ENCODE peak calls at places on chromosomes 12 and 14, in ten cellular contexts. One of them, this sample, is unnamed.

GRCh38 chr14:71588028-71588427 is 344.2 kb upstream of the RGS6 start:
- DNase-seq in substantia nigra: no peak
- DNase-seq in RWPE1: no peak
- DNase-seq in H4: no peak
- DNase-seq in stimulated activated CD8-positive, alpha-beta memory T cell treated with anti-CD3 and anti-CD28 coated beads, Interleukin-2, amount 100 ng/mL, for 1 hour: no peak
- DNase-seq in activated CD4-positive, CD25-positive, alpha-beta regulatory T cell: no peak
- DNase-seq in adipocyte: peak; percentile 63
- DNase-seq in stimulated activated CD4-positive, alpha-beta T cell treated with anti-CD3 and anti-CD28 coated beads, Interleukin-2, amount 100 ng/mL, for 48 hours: no peak
- DNase-seq in astrocyte of the hippocampus: peak; percentile 77
- DNase-seq in T-helper 22 cell: no peak
- DNase-seq in this sample: no peak

GRCh38 chr12:53219956-53220856 is 11.8 kb downstream of the RARG start:
- DNase-seq in RWPE1: peak; percentile 68
- DNase-seq in stimulated activated CD8-positive, alpha-beta memory T cell treated with anti-CD3 and anti-CD28 coated beads, Interleukin-2, amount 100 ng/mL, for 1 hour: peak; percentile 59
- DNase-seq in H4: peak; percentile 75
- DNase-seq in adipocyte: peak; percentile 82
- DNase-seq in substantia nigra: no peak
- DNase-seq in stimulated activated CD4-positive, alpha-beta T cell treated with anti-CD3 and anti-CD28 coated beads, Interleukin-2, amount 100 ng/mL, for 48 hours: peak; percentile 71
- DNase-seq in T-helper 22 cell: peak; percentile 61
- DNase-seq in astrocyte of the hippocampus: peak; percentile 77
- DNase-seq in activated CD4-positive, CD25-positive, alpha-beta regulatory T cell: peak; percentile 74
- DNase-seq in this sample: peak; percentile 57

GRCh38 chr14:75401356-75401755 is 26.5 kb upstream of the JDP2 start:
- DNase-seq in stimulated activated CD4-positive, alpha-beta T cell treated with anti-CD3 and anti-CD28 coated beads, Interleukin-2, amount 100 ng/mL, for 48 hours: no peak
- DNase-seq in T-helper 22 cell: no peak
- DNase-seq in astrocyte of the hippocampus: peak; percentile 42
- DNase-seq in substantia nigra: no peak
- DNase-seq in stimulated activated CD8-positive, alpha-beta memory T cell treated with anti-CD3 and anti-CD28 coated beads, Interleukin-2, amount 100 ng/mL, for 1 hour: no peak
- DNase-seq in H4: no peak
- DNase-seq in activated CD4-positive, CD25-positive, alpha-beta regulatory T cell: no peak
- DNase-seq in adipocyte: peak; percentile 46
- DNase-seq in RWPE1: no peak
- DNase-seq in this sample: peak; percentile 17

GRCh38 chr14:53845813-53846693 is 110.6 kb downstream of the BMP4 start:
- DNase-seq in stimulated activated CD8-positive, alpha-beta memory T cell treated with anti-CD3 and anti-CD28 coated beads, Interleukin-2, amount 100 ng/mL, for 1 hour: no peak
- DNase-seq in astrocyte of the hippocampus: no peak
- DNase-seq in adipocyte: no peak
- DNase-seq in H4: no peak
- DNase-seq in substantia nigra: no peak
- DNase-seq in T-helper 22 cell: no peak
- DNase-seq in stimulated activated CD4-positive, alpha-beta T cell treated with anti-CD3 and anti-CD28 coated beads, Interleukin-2, amount 100 ng/mL, for 48 hours: no peak
- DNase-seq in activated CD4-positive, CD25-positive, alpha-beta regulatory T cell: no peak
- DNase-seq in RWPE1: no peak
- DNase-seq in this sample: no peak

GRCh38 chr12:119412811-119413794 is 78.6 kb downstream of the CCDC60 start:
- DNase-seq in substantia nigra: peak; percentile 8
- DNase-seq in astrocyte of the hippocampus: peak; percentile 68
- DNase-seq in activated CD4-positive, CD25-positive, alpha-beta regulatory T cell: no peak
- DNase-seq in RWPE1: peak; percentile 44
- DNase-seq in stimulated activated CD4-positive, alpha-beta T cell treated with anti-CD3 and anti-CD28 coated beads, Interleukin-2, amount 100 ng/mL, for 48 hours: peak; percentile 37
- DNase-seq in adipocyte: peak; percentile 17
- DNase-seq in T-helper 22 cell: no peak
- DNase-seq in stimulated activated CD8-positive, alpha-beta memory T cell treated with anti-CD3 and anti-CD28 coated beads, Interleukin-2, amount 100 ng/mL, for 1 hour: no peak
- DNase-seq in H4: peak; percentile 29
- DNase-seq in this sample: peak; percentile 71

GRCh38 chr14:69268763-69269162 is 8.8 kb downstream of the GALNT16 start:
- DNase-seq in RWPE1: no peak
- DNase-seq in H4: no peak
- DNase-seq in substantia nigra: no peak
- DNase-seq in astrocyte of the hippocampus: peak; percentile 45
- DNase-seq in adipocyte: peak; percentile 35
- DNase-seq in stimulated activated CD4-positive, alpha-beta T cell treated with anti-CD3 and anti-CD28 coated beads, Interleukin-2, amount 100 ng/mL, for 48 hours: no peak
- DNase-seq in T-helper 22 cell: no peak
- DNase-seq in activated CD4-positive, CD25-positive, alpha-beta regulatory T cell: no peak
- DNase-seq in stimulated activated CD8-positive, alpha-beta memory T cell treated with anti-CD3 and anti-CD28 coated beads, Interleukin-2, amount 100 ng/mL, for 1 hour: no peak
- DNase-seq in this sample: no peak

GRCh38 chr14:60183724-60184596 is 18.8 kb upstream of the DHRS7 start:
- DNase-seq in stimulated activated CD4-positive, alpha-beta T cell treated with anti-CD3 and anti-CD28 coated beads, Interleukin-2, amount 100 ng/mL, for 48 hours: no peak
- DNase-seq in astrocyte of the hippocampus: peak; percentile 76
- DNase-seq in T-helper 22 cell: no peak
- DNase-seq in H4: peak; percentile 67
- DNase-seq in activated CD4-positive, CD25-positive, alpha-beta regulatory T cell: peak; percentile 6
- DNase-seq in substantia nigra: no peak
- DNase-seq in adipocyte: peak; percentile 94
- DNase-seq in stimulated activated CD8-positive, alpha-beta memory T cell treated with anti-CD3 and anti-CD28 coated beads, Interleukin-2, amount 100 ng/mL, for 1 hour: no peak
- DNase-seq in RWPE1: no peak
- DNase-seq in this sample: peak; percentile 74

GRCh38 chr12:92110083-92110640 is 35.5 kb downstream of the BTG1 start:
- DNase-seq in stimulated activated CD4-positive, alpha-beta T cell treated with anti-CD3 and anti-CD28 coated beads, Interleukin-2, amount 100 ng/mL, for 48 hours: no peak
- DNase-seq in adipocyte: no peak
- DNase-seq in T-helper 22 cell: no peak
- DNase-seq in astrocyte of the hippocampus: no peak
- DNase-seq in RWPE1: no peak
- DNase-seq in activated CD4-positive, CD25-positive, alpha-beta regulatory T cell: no peak
- DNase-seq in stimulated activated CD8-positive, alpha-beta memory T cell treated with anti-CD3 and anti-CD28 coated beads, Interleukin-2, amount 100 ng/mL, for 1 hour: no peak
- DNase-seq in H4: no peak
- DNase-seq in substantia nigra: no peak
- DNase-seq in this sample: no peak

GRCh38 chr12:6507102-6507998 is 13.4 kb downstream of the NCAPD2 start:
- DNase-seq in substantia nigra: no peak
- DNase-seq in astrocyte of the hippocampus: peak; percentile 69
- DNase-seq in RWPE1: peak; percentile 15
- DNase-seq in adipocyte: peak; percentile 33
- DNase-seq in T-helper 22 cell: no peak
- DNase-seq in stimulated activated CD8-positive, alpha-beta memory T cell treated with anti-CD3 and anti-CD28 coated beads, Interleukin-2, amount 100 ng/mL, for 1 hour: no peak
- DNase-seq in H4: no peak
- DNase-seq in stimulated activated CD4-positive, alpha-beta T cell treated with anti-CD3 and anti-CD28 coated beads, Interleukin-2, amount 100 ng/mL, for 48 hours: no peak
- DNase-seq in activated CD4-positive, CD25-positive, alpha-beta regulatory T cell: no peak
- DNase-seq in this sample: no peak